ENCODE peak calls at places on chromosomes 13 and 19, in four cellular contexts. B, T, S and Y are unnamed samples.

GRCh38 chr19:33080761-33081681 is at the start of gene GPATCH1:
- DNase-seq in B (peak; percentile 88), T (peak; percentile 96), S (peak; percentile 73), Y (peak; percentile 73)

GRCh38 chr13:36293497-36293896 is 4.1 kb downstream of the CCDC169 start:
- DNase-seq in B (no peak), T (no peak), S (no peak), Y (no peak)

GRCh38 chr19:55146648-55147218 is 2.3 kb downstream of the TNNT1 start:
- DNase-seq in B (peak; percentile 69), T (peak; percentile 85), S (peak; percentile 25), Y (no peak)

GRCh38 chr19:13700621-13701020 is 63.7 kb upstream of the MRI1 start:
- DNase-seq in B (no peak), T (no peak), S (no peak), Y (no peak)

GRCh38 chr13:87677334-87678234 is 6.4 kb downstream of the SLITRK5 start:
- DNase-seq in B (peak; percentile 49), T (no peak), S (peak; percentile 1), Y (no peak)

GRCh38 chr13:107421951-107422350 is 793.4 kb downstream of the LIG4 start:
- DNase-seq in B (no peak), T (no peak), S (no peak), Y (peak; percentile 6)

GRCh38 chr13:77429320-77430142 is 102.6 kb upstream of the MYCBP2 start:
- DNase-seq in B (no peak), T (no peak), S (no peak), Y (no peak)

GRCh38 chr13:110583178-110583865 is 21.8 kb upstream of the RAB20 start:
- DNase-seq in B (no peak), T (no peak), S (no peak), Y (no peak)

GRCh38 chr19:37902668-37903067 is 3.7 kb downstream of the WDR87 start:
- DNase-seq in B (peak; percentile 72), T (peak; percentile 92), S (peak; percentile 71), Y (peak; percentile 70)

GRCh38 chr19:3243851-3244700 is 19.6 kb downstream of the CELF5 start:
- DNase-seq in B (peak; percentile 58), T (peak; percentile 49), S (peak; percentile 55), Y (peak; percentile 56)

GRCh38 chr13:62625214-62625613 is 1209.6 kb upstream of the PCDH20 start:
- DNase-seq in B (no peak), T (no peak), S (no peak), Y (no peak)

GRCh38 chr19:18304496-18305312 is 18.2 kb downstream of the LSM4 start:
- DNase-seq in B (no peak), T (peak; percentile 79), S (peak; percentile 80), Y (peak; percentile 83)

GRCh38 chr19:47619763-47620162 is 10.8 kb downstream of the BICRA start:
- DNase-seq in B (no peak), T (no peak), S (peak; percentile 58), Y (peak; percentile 73)

GRCh38 chr13:112887557-112887991 is 81.4 kb upstream of the MCF2L start:
- DNase-seq in B (no peak), T (no peak), S (no peak), Y (no peak)
- TF ChIP-seq BHLHE40 in B (no peak), T (no peak), S (no peak), Y (no peak)

GRCh38 chr13:113630296-113630695 is 27.7 kb downstream of the ATP4B start:
- DNase-seq in B (no peak), T (no peak), S (no peak), Y (no peak)

GRCh38 chr13:113629814-113630213 is 28.2 kb downstream of the ATP4B start:
- DNase-seq in B (no peak), T (no peak), S (no peak), Y (no peak)

GRCh38 chr13:113631341-113632095 is 26.5 kb downstream of the ATP4B start:
- DNase-seq in B (no peak), T (no peak), S (no peak), Y (no peak)

GRCh38 chr13:113632706-113633484 is 25.1 kb downstream of the ATP4B start:
- DNase-seq in B (no peak), T (no peak), S (no peak), Y (no peak)

DNA sequence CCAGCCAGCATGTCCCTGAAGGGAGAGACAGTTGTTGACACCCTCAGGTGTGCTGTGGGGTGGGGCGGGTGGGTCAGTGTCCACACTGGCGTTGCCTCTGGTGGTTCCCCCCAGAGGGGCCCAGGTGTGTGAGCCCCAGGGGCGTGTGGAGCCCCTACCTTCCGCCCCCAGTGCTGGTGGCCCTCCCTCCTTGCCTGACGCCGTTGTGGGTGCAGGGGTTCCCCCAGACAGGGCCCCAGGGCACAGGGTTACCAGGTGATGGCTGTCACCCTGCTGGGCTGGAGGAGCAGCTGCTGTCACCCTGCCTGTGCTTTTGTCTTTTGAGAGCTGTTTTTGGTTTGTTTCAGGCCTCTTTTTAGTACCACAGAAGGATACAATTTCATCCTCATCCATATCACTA is 27.2 kb downstream of the ATP4B start:
- DNase-seq in B (no peak), T (no peak), S (no peak), Y (no peak)
- TF ChIP-seq BHLHE40 in B (no peak), T (no peak), S (no peak), Y (no peak)

GRCh38 chr13:44174769-44175425 is 198.7 kb upstream of the SERP2 start:
- DNase-seq in B (no peak), T (peak; percentile 38), S (no peak), Y (peak; percentile 76)
- TF ChIP-seq BHLHE40 in B (no peak), T (no peak), S (no peak), Y (peak; percentile 6)

DNA sequence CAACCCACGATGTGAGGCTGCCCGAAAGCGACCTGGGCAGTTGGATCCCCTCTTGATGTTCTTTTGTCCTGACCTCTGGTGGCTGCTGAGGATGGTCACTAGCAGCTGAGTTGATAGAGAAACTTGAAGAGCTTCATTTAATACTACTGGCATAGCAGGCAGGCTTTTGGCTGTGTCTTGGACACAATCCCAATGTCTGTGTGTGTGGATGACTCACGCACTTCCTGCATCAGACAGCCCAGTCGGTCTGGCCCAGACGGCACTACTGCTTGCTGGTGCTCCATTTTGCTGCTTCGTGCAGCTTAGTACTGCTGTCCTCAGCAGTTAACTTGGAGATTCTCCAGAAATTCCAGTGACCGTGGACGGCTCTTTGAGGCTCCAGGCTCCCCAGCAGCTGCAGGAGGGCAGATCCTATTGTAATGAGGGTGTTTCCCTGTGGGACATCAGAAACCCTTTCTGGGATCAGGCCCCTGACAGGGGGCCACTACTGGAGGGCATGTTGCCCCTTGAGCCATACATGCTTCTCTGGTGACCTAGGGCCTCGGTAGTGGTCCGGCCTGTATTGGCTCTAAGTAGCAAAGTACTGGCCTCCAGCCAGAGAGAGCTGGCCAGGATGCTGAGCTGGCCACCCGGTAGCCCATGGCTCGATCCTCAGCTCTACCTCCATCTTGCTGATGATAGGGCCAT is 4.5 kb downstream of the FPR3 start:
- DNase-seq in B (no peak), T (peak; percentile 13), S (peak; percentile 35), Y (peak; percentile 94)
- TF ChIP-seq BHLHE40 in B (no peak), T (no peak), S (no peak), Y (peak; percentile 36)

DNA sequence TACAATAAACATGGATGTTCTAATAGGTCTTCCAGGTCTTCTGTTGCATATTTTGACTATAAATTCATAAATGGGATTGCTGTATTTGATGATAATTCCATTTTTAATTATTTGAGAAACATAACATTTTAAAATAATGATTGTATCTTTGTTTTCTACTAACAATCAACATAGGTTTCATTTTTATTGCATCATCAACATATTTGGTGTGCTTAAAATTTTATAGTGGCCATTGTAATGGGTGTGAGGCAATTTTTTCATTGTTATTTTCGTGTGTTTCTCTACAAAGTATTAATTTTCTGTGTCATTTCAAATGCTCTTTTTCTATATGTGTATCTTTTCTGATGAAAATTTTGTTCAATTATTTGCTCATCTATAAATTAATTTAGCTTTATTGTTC is 13.2 kb downstream of the ZNF493 start:
- DNase-seq in B (no peak), T (no peak), S (no peak), Y (no peak)
- TF ChIP-seq BHLHE40 in B (no peak), T (no peak), S (no peak), Y (no peak)

DNA sequence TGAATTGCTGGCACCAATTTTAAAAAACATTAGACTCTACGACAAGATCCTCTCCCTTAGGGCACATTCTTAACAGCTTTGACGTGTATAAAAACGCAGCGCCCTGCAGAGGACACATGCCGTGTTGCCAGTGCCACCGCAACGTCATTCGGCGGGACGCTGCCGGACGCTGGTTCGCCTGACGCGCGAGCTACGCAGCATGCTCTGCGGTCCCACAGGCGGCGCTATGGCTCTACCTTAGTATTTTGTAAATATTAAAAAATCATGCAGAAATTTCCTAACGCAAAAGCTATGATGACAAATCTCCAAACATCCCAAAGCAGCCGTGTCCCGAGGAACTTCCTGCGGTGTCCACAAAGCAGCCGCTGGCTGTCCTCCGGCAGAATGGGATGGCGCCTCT is 4.2 kb upstream of the ADPRHL1 start:
- DNase-seq in B (no peak), T (no peak), S (no peak), Y (no peak)
- TF ChIP-seq BHLHE40 in B (no peak), T (no peak), S (no peak), Y (no peak)

GRCh38 chr19:46489445-46490272 is 6.0 kb downstream of the PNMA8B start:
- DNase-seq in B (no peak), T (no peak), S (no peak), Y (peak; percentile 62)
- TF ChIP-seq BHLHE40 in B (no peak), T (no peak), S (no peak), Y (peak; percentile 59)

GRCh38 chr13:50589139-50589538 is 254.4 kb downstream of the DLEU7 start:
- DNase-seq in B (no peak), T (no peak), S (no peak), Y (peak; percentile 91)
- TF ChIP-seq BHLHE40 in B (no peak), T (no peak), S (no peak), Y (no peak)

GRCh38 chr13:19622189-19622588 is 11.3 kb upstream of the MPHOSPH8 start:
- DNase-seq in B (no peak), T (no peak), S (no peak), Y (no peak)

GRCh38 chr13:19618925-19619324 is 14.5 kb upstream of the MPHOSPH8 start:
- DNase-seq in B (peak; percentile 33), T (peak; percentile 36), S (peak; percentile 79), Y (peak; percentile 37)
- TF ChIP-seq BHLHE40 in B (no peak), T (no peak), S (no peak), Y (no peak)

DNA sequence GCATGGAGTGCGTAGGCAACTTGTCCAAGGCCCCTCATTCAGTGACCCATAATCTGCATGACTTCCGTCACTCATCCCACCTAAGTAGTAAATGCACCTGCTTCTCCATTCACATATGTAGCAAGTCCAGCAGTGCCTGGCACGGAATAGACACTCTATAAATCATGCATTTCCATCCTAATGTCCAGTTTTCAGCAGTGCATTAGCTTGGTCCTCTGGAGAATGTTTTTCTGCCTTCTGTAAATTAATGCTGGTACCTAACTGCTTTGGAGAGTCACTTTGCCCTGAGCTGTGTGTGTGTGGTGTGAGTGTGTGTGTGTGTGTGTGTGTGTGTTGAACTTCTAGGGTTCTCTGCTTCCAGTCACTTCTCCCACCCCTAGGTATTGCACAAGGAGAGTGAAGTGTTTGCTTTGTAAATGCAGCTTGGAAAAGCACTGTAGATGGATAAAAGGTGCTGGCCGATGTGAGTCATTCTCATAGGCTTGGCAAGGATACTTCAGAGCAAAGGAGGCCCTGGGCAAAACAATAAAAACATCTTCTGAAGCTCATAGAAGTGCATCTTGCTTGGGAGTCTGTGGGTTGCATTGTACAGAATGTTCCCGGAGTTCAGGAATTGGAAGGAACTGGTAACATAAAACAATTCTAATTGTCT is 181.8 kb downstream of the KATNAL1 start:
- DNase-seq in B (no peak), T (peak; percentile 82), S (peak; percentile 43), Y (peak; percentile 94)
- TF ChIP-seq BHLHE40 in B (no peak), T (no peak), S (no peak), Y (no peak)